ENCODE peak calls at places on chromosomes 2 and 18, in four cellular contexts. One of them, this sample, is unnamed.

GRCh38 chr18:78924301-78925192 is 55.1 kb upstream of the SALL3 start:
- DNase-seq in K562: no peak
- DNase-seq in endothelial cell of umbilical vein: no peak
- DNase-seq in GM23338: no peak
- DNase-seq in this sample: no peak

GRCh38 chr2:241701155-241701404 is 759 bp upstream of the ING5 start:
- DNase-seq in K562: no peak
- DNase-seq in endothelial cell of umbilical vein: no peak
- DNase-seq in GM23338: no peak
- DNase-seq in this sample: no peak

GRCh38 chr2:10284108-10284870 is 18.4 kb upstream of the HPCAL1 start:
- DNase-seq in K562: no peak
- DNase-seq in endothelial cell of umbilical vein: no peak
- DNase-seq in GM23338: no peak
- DNase-seq in this sample: no peak

GRCh38 chr2:223010641-223011040 is 41.3 kb upstream of the KCNE4 start:
- DNase-seq in K562: no peak
- DNase-seq in endothelial cell of umbilical vein: no peak
- DNase-seq in GM23338: no peak
- DNase-seq in this sample: no peak

GRCh38 chr2:171319164-171319810 is 114.5 kb downstream of the METTL8 start:
- DNase-seq in K562: no peak
- DNase-seq in endothelial cell of umbilical vein: peak; percentile 86
- DNase-seq in GM23338: peak; percentile 84
- DNase-seq in this sample: no peak

GRCh38 chr18:73144030-73144429 is 276.2 kb upstream of the NETO1 start:
- DNase-seq in K562: no peak
- DNase-seq in endothelial cell of umbilical vein: no peak
- DNase-seq in GM23338: no peak
- DNase-seq in this sample: no peak

GRCh38 chr2:207530160-207531023 is 630 bp downstream of the CREB1 start:
- DNase-seq in K562: peak; percentile 51
- DNase-seq in endothelial cell of umbilical vein: peak; percentile 60
- DNase-seq in GM23338: peak; percentile 49
- DNase-seq in this sample: no peak

GRCh38 chr2:151907933-151908882 is 80.0 kb upstream of the ARL5A start:
- DNase-seq in K562: peak; percentile 28
- DNase-seq in endothelial cell of umbilical vein: peak; percentile 52
- DNase-seq in GM23338: peak; percentile 19
- DNase-seq in this sample: no peak

GRCh38 chr2:64794426-64794995 is 140.8 kb upstream of the SERTAD2 start:
- DNase-seq in K562: no peak
- DNase-seq in endothelial cell of umbilical vein: no peak
- DNase-seq in GM23338: no peak
- DNase-seq in this sample: no peak

GRCh38 chr18:74976331-74976909 is 232.5 kb downstream of the PTGR3 start:
- DNase-seq in K562: no peak
- DNase-seq in endothelial cell of umbilical vein: no peak
- DNase-seq in GM23338: no peak
- DNase-seq in this sample: no peak

GRCh38 chr2:186995092-186995491 is 146.1 kb upstream of the ZSWIM2 start:
- DNase-seq in K562: no peak
- DNase-seq in endothelial cell of umbilical vein: peak; percentile 58
- DNase-seq in GM23338: no peak
- DNase-seq in this sample: no peak

GRCh38 chr2:218478544-218478943 is 59.6 kb downstream of the VIL1 start:
- DNase-seq in K562: no peak
- DNase-seq in endothelial cell of umbilical vein: no peak
- DNase-seq in GM23338: no peak
- DNase-seq in this sample: no peak

GRCh38 chr18:79518683-79519128 is 123.0 kb downstream of the NFATC1 start:
- DNase-seq in K562: no peak
- DNase-seq in endothelial cell of umbilical vein: no peak
- DNase-seq in GM23338: no peak
- DNase-seq in this sample: no peak

GRCh38 chr2:51085679-51086078 is 53.7 kb upstream of the NRXN1 start:
- DNase-seq in K562: no peak
- DNase-seq in endothelial cell of umbilical vein: no peak
- DNase-seq in GM23338: no peak
- DNase-seq in this sample: no peak

GRCh38 chr2:189466656-189467055 is 25.4 kb downstream of the WDR75 start:
- DNase-seq in K562: peak; percentile 45
- DNase-seq in endothelial cell of umbilical vein: peak; percentile 60
- DNase-seq in GM23338: peak; percentile 50
- DNase-seq in this sample: no peak

GRCh38 chr2:241265506-241265905 is 50.0 kb downstream of the HDLBP start:
- DNase-seq in K562: no peak
- DNase-seq in endothelial cell of umbilical vein: no peak
- DNase-seq in GM23338: no peak
- DNase-seq in this sample: no peak

DNA sequence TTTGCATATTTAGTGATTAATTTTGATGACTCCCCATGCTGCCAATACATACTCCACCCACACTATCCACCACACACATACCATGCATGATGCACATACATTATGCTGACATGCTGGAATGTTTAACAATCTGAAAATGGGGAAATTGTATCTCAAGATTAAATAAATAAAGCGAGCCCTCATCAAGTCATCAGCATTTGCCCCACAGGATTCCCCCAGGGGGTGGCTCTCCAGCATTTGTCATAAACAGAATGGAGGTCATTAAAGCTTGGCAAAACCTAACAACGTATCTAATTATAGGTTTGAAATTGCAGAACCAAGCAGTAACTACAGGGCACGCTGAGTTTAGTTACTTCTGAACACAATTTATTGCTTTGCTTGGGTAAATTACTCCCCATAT is 141.2 kb upstream of the TACR1 start:
- DNase-seq in K562: no peak
- DNase-seq in endothelial cell of umbilical vein: no peak
- DNase-seq in GM23338: no peak
- DNase-seq in this sample: no peak
- TF ChIP-seq POLR2AphosphoS5 in K562: no peak
- TF ChIP-seq POLR2AphosphoS5 in endothelial cell of umbilical vein: no peak
- TF ChIP-seq POLR2AphosphoS5 in GM23338: no peak
- TF ChIP-seq POLR2AphosphoS5 in this sample: no peak

DNA sequence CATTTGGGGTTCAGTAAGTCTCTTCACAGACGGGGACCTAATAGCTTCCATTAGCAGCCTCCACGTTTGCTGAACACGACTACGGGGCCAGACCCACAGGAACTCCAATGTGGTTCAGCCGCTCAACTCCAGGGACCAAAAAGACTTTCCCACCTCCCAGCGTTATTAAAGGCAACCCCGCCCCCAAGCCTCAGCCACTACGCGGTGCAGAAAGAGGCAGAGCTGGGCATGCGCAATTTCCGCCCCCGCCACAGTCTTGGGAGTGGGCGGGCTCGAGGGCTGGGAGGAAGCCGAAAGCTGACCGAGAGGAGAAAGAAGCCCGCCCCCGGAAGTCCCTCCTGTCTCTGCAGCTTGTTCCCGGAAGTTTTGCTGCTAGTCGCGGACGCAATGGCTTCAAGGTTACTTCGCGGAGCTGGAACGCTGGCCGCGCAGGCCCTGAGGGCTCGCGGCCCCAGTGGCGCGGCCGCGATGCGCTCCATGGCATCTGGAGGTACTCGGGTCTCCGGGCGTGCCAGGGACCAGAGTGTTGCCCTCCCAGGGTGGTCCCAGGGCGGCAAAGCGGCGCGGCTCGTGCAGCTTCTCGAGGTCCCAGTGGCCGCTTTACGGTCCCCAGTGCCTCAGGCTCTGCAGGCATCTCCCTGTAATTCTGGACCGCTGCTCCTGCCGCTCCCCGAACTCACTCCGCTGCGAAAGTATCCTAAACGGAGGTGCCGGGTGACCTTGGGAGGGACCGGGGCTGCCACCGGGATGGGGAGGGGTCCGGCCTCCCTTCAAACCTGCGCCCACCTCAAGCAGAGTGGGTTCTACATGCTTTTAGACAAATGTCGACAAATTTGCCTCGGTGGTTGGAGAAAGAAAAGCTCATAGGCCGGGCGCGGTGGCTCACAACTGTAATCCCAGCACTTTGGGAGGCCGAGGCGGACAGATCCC is at the start of gene COX5B:
- DNase-seq in K562: peak; percentile 99
- DNase-seq in endothelial cell of umbilical vein: peak; percentile 98
- DNase-seq in GM23338: peak; percentile 99
- DNase-seq in this sample: peak; percentile 99
- TF ChIP-seq CTCF in K562: peak; percentile 14
- TF ChIP-seq CTCF in endothelial cell of umbilical vein: no peak
- TF ChIP-seq CTCF in GM23338: no peak
- TF ChIP-seq CTCF in this sample: no peak

GRCh38 chr2:46521215-46521683 is 41.9 kb downstream of the TMEM247 start:
- DNase-seq in K562: no peak
- DNase-seq in endothelial cell of umbilical vein: no peak
- DNase-seq in GM23338: no peak
- DNase-seq in this sample: peak; percentile 93
- TF ChIP-seq POLR2AphosphoS5 in K562: no peak
- TF ChIP-seq POLR2AphosphoS5 in endothelial cell of umbilical vein: no peak
- TF ChIP-seq POLR2AphosphoS5 in GM23338: no peak
- TF ChIP-seq POLR2AphosphoS5 in this sample: peak; percentile 50

GRCh38 chr2:40256649-40257048 is 195.2 kb downstream of the SLC8A1 start:
- DNase-seq in K562: no peak
- DNase-seq in endothelial cell of umbilical vein: peak; percentile 12
- DNase-seq in GM23338: peak; percentile 87
- DNase-seq in this sample: no peak
- TF ChIP-seq CTCF in K562: no peak
- TF ChIP-seq CTCF in endothelial cell of umbilical vein: no peak
- TF ChIP-seq CTCF in GM23338: peak; percentile 43
- TF ChIP-seq CTCF in this sample: no peak

GRCh38 chr2:238296638-238297457 is 8.4 kb upstream of the PER2 start:
- DNase-seq in K562: no peak
- DNase-seq in endothelial cell of umbilical vein: no peak
- DNase-seq in GM23338: no peak
- DNase-seq in this sample: no peak
- TF ChIP-seq POLR2AphosphoS5 in K562: no peak
- TF ChIP-seq POLR2AphosphoS5 in endothelial cell of umbilical vein: no peak
- TF ChIP-seq POLR2AphosphoS5 in GM23338: no peak
- TF ChIP-seq POLR2AphosphoS5 in this sample: no peak

GRCh38 chr18:34352385-34353163 is 127.9 kb upstream of the NOL4 start:
- DNase-seq in K562: no peak
- DNase-seq in endothelial cell of umbilical vein: peak; percentile 35
- DNase-seq in GM23338: peak; percentile 45
- DNase-seq in this sample: no peak
- TF ChIP-seq CTCF in K562: no peak
- TF ChIP-seq CTCF in endothelial cell of umbilical vein: no peak
- TF ChIP-seq CTCF in GM23338: peak; percentile 61
- TF ChIP-seq CTCF in this sample: peak; percentile 35

DNA sequence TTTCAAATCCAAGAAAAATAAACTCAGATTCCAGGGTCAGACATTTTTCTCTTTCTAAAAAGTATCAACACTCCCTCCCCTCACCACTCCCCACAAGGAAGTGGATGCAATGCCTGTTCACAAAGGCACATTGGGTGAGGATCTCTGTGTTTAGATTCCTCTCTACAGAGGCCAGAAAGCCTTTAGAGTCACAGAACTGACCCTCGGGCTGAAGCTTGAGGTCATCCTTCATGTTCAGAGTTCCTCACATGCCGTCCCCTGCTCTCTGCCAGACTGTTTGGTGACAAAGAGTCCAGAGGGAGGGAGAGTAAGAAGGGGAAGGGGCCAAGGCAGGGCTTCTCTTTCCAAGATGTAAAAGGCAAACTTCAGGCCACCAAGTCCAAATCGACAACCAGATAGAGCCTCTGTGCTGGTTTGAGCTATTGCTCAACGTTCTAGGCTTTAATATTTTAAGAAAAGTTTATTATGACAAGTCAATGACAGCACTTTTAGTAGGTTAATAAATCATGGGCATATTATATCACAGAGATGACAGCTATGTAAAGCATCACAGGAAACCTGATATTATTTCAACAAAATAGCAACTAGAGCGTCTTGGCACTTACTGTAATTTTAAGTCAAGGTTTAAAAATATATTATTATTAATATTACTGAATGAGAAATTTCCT is 269.4 kb downstream of the ETAA1 start:
- DNase-seq in K562: no peak
- DNase-seq in endothelial cell of umbilical vein: no peak
- DNase-seq in GM23338: no peak
- DNase-seq in this sample: peak; percentile 92
- TF ChIP-seq POLR2AphosphoS5 in K562: no peak
- TF ChIP-seq POLR2AphosphoS5 in endothelial cell of umbilical vein: no peak
- TF ChIP-seq POLR2AphosphoS5 in GM23338: no peak
- TF ChIP-seq POLR2AphosphoS5 in this sample: peak; percentile 87

GRCh38 chr2:99974966-99975365 is 167.4 kb downstream of the AFF3 start:
- DNase-seq in K562: no peak
- DNase-seq in endothelial cell of umbilical vein: no peak
- DNase-seq in GM23338: no peak
- DNase-seq in this sample: no peak
- TF ChIP-seq CTCF in K562: no peak
- TF ChIP-seq CTCF in endothelial cell of umbilical vein: no peak
- TF ChIP-seq CTCF in GM23338: no peak
- TF ChIP-seq CTCF in this sample: no peak

This sample was measured in esophagus muscularis mucosa.